ENCODE peak calls at places on chromosomes 2 and 18, in five cellular contexts. K is fibroblast of villous mesenchyme, V is A549, Y is transverse colon, T is spleen. B is an unnamed sample.

GRCh38 chr2:52258038-52258437 is 1226.1 kb upstream of the NRXN1 start:
- DNase-seq in K (no peak), V (no peak), Y (no peak), T (no peak), B (no peak)

GRCh38 chr2:152814475-152815030 is 96.1 kb downstream of the ARL6IP6 start:
- DNase-seq in K (peak), V (no peak), Y (peak), T (no peak), B (peak)

GRCh38 chr2:236705295-236706114 is 135.9 kb downstream of the ACKR3 start:
- DNase-seq in K (no peak), V (no peak), Y (no peak), T (no peak), B (no peak)

GRCh38 chr2:56565143-56565542 is 381.4 kb downstream of the CCDC85A start:
- DNase-seq in K (peak), V (no peak), Y (no peak), T (no peak), B (no peak)

GRCh38 chr2:24285484-24286152 is 74.7 kb downstream of the ITSN2 start:
- DNase-seq in K (no peak), V (no peak), Y (no peak), T (no peak), B (no peak)

GRCh38 chr18:10495936-10496335 is 29.9 kb upstream of the NAPG start:
- DNase-seq in K (no peak), V (no peak), Y (no peak), T (no peak), B (no peak)

GRCh38 chr2:187138240-187138639 is 289.3 kb upstream of the ZSWIM2 start:
- DNase-seq in K (peak), V (peak), Y (peak), T (no peak), B (peak)

GRCh38 chr2:46383113-46383395 is 85.8 kb downstream of the EPAS1 start:
- DNase-seq in K (no peak), V (no peak), Y (no peak), T (no peak), B (no peak)

GRCh38 chr2:130376433-130377293 is 20.8 kb downstream of the PTPN18 start:
- DNase-seq in K (no peak), V (no peak), Y (no peak), T (no peak), B (no peak)

GRCh38 chr2:235570256-235570655 is 76.4 kb downstream of the AGAP1 start:
- DNase-seq in K (peak), V (no peak), Y (no peak), T (no peak), B (no peak)

GRCh38 chr2:105417789-105418475 is 19.1 kb upstream of the FHL2 start:
- DNase-seq in K (peak), V (no peak), Y (no peak), T (no peak), B (no peak)

GRCh38 chr2:188975497-188976102 is 1.4 kb downstream of the COL3A1 start:
- DNase-seq in K (peak), V (no peak), Y (peak), T (no peak), B (no peak)

GRCh38 chr2:76759634-76760366 is 762.4 kb downstream of the LRRTM4 start:
- DNase-seq in K (no peak), V (no peak), Y (no peak), T (no peak), B (no peak)

GRCh38 chr2:44004735-44005602 is 9.2 kb upstream of the LRPPRC start:
- DNase-seq in K (no peak), V (no peak), Y (no peak), T (no peak), B (peak)

GRCh38 chr2:9967053-9967775 is 15.7 kb downstream of the GRHL1 start:
- DNase-seq in K (no peak), V (no peak), Y (no peak), T (no peak), B (peak)

GRCh38 chr2:222756951-222757645 is 85.6 kb downstream of the MOGAT1 start:
- DNase-seq in K (peak), V (peak), Y (no peak), T (no peak), B (peak)

GRCh38 chr18:40962784-40963183 is 992.2 kb upstream of the PIK3C3 start:
- DNase-seq in K (no peak), V (no peak), Y (no peak), T (no peak), B (peak)

GRCh38 chr2:148922776-148923175 is 47.7 kb downstream of the KIF5C start:
- DNase-seq in K (no peak), V (no peak), Y (no peak), T (no peak), B (peak)

GRCh38 chr2:161412346-161412745 is 3.8 kb upstream of the TBR1 start:
- DNase-seq in K (peak), V (no peak), Y (no peak), T (no peak), B (no peak)

GRCh38 chr2:31886700-31887099 is 124.1 kb downstream of the MEMO1 start:
- DNase-seq in K (no peak), V (peak), Y (no peak), T (no peak), B (peak)

GRCh38 chr2:143909577-143909976 is 610.3 kb downstream of the ZEB2 start:
- DNase-seq in K (peak), V (no peak), Y (peak), T (no peak), B (no peak)

GRCh38 chr18:23890589-23890988 is 124.0 kb upstream of the TTC39C start:
- DNase-seq in K (no peak), V (no peak), Y (no peak), T (no peak), B (no peak)

GRCh38 chr18:31301201-31301655 is 16.7 kb upstream of the DSG1 start:
- DNase-seq in K (no peak), V (peak), Y (no peak), T (no peak), B (peak)

GRCh38 chr2:8234253-8234652 is 447.6 kb upstream of the ID2 start:
- DNase-seq in K (no peak), V (no peak), Y (no peak), T (no peak), B (no peak)

GRCh38 chr2:111908578-111908977 is 10.2 kb downstream of the MERTK start:
- DNase-seq in K (no peak), V (no peak), Y (no peak), T (no peak), B (no peak)

GRCh38 chr2:190504912-190505311 is 29.6 kb downstream of the NEMP2 start:
- DNase-seq in K (no peak), V (no peak), Y (no peak), T (no peak), B (peak)

GRCh38 chr2:233387667-233388528 is 33.6 kb downstream of the DGKD start:
- DNase-seq in K (peak), V (peak), Y (peak), T (no peak), B (no peak)

GRCh38 chr2:160305081-160305750 is 105.1 kb upstream of the ITGB6 start:
- DNase-seq in K (peak), V (no peak), Y (no peak), T (no peak), B (peak)

GRCh38 chr2:160952462-160952861 is 207.8 kb upstream of the TANK start:
- DNase-seq in K (no peak), V (no peak), Y (peak), T (peak), B (no peak)

GRCh38 chr2:45647986-45648520 is 3.4 kb upstream of the PRKCE start:
- DNase-seq in K (peak), V (no peak), Y (no peak), T (no peak), B (no peak)

GRCh38 chr2:17539993-17540812 is at the start of gene VSNL1:
- DNase-seq in K (peak), V (peak), Y (peak), T (peak), B (peak)

GRCh38 chr2:105875241-105875640 is 130.5 kb downstream of the NCK2 start:
- DNase-seq in K (no peak), V (no peak), Y (no peak), T (no peak), B (no peak)

GRCh38 chr2:14804912-14805311 is 172.4 kb downstream of the LRATD1 start:
- DNase-seq in K (no peak), V (no peak), Y (no peak), T (no peak), B (no peak)

GRCh38 chr2:200253631-200254030 is 52.9 kb upstream of the SPATS2L start:
- DNase-seq in K (peak), V (no peak), Y (no peak), T (no peak), B (peak)

GRCh38 chr2:240731327-240731626 is 39.6 kb downstream of the AQP12A start:
- DNase-seq in K (no peak), V (no peak), Y (no peak), T (no peak), B (no peak)

GRCh38 chr18:48345596-48345995 is 63.6 kb downstream of the ZBTB7C start:
- DNase-seq in K (peak), V (peak), Y (peak), T (peak), B (peak)

GRCh38 chr2:36882532-36882931 is 83.8 kb downstream of the STRN start:
- DNase-seq in K (no peak), V (no peak), Y (no peak), T (no peak), B (no peak)

DNA sequence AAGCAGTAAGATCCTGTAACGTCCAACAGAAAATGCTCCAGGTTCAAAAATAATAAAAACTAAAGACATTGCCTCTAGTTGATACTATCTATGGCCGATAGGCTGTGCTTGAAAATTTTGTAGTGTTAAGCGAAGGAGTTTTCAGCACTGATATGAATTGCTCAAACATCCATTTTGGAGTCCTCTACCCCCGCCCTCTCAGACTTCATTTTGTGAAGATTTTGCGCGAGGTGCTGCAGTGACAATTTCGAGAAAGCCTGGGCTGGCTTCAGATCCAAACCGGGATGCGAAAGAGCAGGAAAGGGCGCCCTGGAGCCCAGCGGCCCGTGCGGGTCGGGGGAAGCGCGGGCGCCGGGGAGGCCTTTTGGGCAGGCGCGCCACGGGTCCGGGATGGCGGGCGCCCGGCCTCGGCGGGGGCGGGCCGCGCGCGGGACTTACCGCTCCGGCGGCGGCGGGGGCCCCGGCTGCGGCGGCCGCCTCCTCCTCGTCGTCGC is 1.8 kb downstream of the SP3 start:
- DNase-seq in K (peak), V (peak), Y (peak), T (no peak), B (peak)
- TF ChIP-seq CTCF in K (peak), V (peak), Y (peak), T (peak), B (peak)

GRCh38 chr2:85071096-85071495 is 62.1 kb upstream of the TCF7L1 start:
- DNase-seq in K (peak), V (no peak), Y (no peak), T (no peak), B (no peak)

GRCh38 chr2:85064927-85065630 is 68.1 kb upstream of the TCF7L1 start:
- DNase-seq in K (no peak), V (no peak), Y (no peak), T (no peak), B (no peak)

GRCh38 chr2:85063981-85064599 is 69.1 kb upstream of the TCF7L1 start:
- DNase-seq in K (no peak), V (no peak), Y (no peak), T (no peak), B (no peak)

GRCh38 chr2:85066006-85066405 is 67.2 kb upstream of the TCF7L1 start:
- DNase-seq in K (no peak), V (no peak), Y (no peak), T (no peak), B (no peak)

DNA sequence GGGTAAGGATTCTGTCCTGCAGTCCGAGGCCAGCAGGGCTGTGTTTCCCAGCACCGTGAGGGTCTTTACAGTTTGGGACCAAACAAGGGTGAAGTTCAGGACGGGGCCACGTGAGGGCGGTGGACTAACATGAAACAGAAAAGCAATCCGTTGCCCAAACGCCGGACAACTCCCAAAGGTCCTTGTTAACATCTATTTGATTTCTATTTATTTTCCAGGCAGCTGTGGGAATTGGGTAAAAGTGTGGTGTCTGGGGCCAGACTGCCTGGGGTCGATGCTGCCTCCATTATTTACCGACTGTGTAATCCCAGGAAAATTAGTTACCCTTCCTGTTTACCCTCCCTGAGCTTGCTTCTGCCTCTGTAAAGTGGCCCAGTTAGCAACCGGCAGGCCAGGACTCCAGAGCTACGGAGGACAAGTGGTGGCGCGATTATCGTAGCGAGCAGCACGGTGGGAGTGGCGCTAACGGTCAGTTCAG is 66.3 kb upstream of the TCF7L1 start:
- DNase-seq in K (peak), V (peak), Y (peak), T (no peak), B (peak)
- H3K4me3 ChIP-seq in K (peak), V (peak), Y (no peak), T (no peak), B (no peak)

DNA sequence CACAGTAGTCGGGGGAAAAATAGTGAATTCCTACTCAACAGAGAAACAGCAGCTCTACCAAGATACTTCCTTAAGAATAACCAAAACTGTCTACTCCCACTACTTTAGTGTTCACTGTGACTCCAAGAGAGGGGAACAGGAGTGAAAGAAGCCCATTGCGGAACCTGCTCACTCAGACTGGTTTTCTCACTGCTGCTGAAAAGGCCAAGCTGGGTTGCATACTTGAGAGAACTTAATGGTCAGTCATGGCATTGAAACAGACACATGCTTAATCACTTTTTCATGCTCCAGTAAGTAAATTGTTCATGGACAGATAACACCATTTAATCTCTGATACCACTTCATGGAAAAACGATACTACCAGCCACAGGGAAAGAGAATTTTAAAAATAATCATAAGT is 35.7 kb upstream of the SLC8A1 start:
- DNase-seq in K (no peak), V (no peak), Y (peak), T (no peak), B (no peak)
- TF ChIP-seq CTCF in K (no peak), V (no peak), Y (no peak), T (no peak), B (no peak)

GRCh38 chr2:38700113-38700780 is 34.3 kb downstream of the GALM start:
- DNase-seq in K (no peak), V (no peak), Y (no peak), T (no peak), B (no peak)
- H3K4me3 ChIP-seq in K (no peak), V (no peak), Y (no peak), T (no peak), B (no peak)

DNA sequence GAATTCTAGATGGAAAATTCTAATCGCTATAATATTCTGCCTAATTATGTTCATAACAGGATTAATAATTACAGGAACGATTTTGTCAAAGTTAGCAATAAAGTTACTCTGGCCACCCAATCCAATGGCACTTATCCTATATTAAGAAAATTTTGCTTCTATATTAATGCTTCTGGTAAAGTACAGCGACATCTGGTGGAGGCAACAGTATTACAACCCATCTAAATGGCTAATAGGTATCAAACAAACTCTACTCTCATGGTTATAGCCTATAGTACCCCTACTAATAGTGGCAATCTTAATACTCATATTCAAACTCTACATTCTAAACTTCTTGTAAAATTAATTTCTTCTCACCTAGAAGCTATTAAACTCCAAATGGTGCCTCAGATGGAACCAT is 1084.7 kb upstream of the LRRTM1 start:
- DNase-seq in K (no peak), V (peak), Y (no peak), T (no peak), B (peak)
- TF ChIP-seq CTCF in K (peak), V (no peak), Y (no peak), T (no peak), B (no peak)

DNA sequence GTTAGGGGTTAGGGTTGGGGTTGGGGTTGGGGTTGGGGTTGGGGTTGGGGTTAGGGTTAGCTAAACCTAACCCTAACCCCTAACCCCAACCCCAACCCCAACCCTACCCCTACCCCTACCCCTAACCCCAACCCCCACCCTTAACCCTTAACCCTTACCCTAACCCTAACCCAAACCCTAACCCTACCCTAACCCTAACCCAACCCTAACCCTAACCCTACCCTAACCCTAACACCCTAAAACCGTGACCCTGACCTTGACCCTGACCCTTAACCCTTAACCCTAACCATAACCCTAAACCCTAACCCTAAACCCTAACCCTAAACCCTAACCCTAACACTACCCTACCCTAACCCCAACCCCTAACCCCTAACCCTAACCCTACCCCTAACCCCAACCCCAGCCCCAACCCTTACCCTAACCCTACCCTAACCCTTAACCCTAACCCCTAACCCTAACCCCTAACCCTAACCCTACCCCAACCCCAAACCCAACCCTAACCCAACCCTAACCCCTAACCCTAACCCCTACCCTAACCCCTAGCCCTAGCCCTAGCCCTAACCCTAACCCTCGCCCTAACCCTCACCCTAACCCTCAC is 24.1 kb upstream of the RABL2A start:
- DNase-seq in K (no peak), V (no peak), Y (no peak), T (no peak), B (no peak)
- H3K4me3 ChIP-seq in K (peak), V (peak), Y (peak), T (peak), B (peak)

GRCh38 chr18:62186656-62187542 is at the start of the genes PIGN and RELCH:
- DNase-seq in K (peak), V (peak), Y (peak), T (peak), B (peak)
- TF ChIP-seq CTCF in K (no peak), V (no peak), Y (no peak), T (peak), B (no peak)

GRCh38 chr2:151290467-151290866 is 999 bp upstream of the NMI start:
- DNase-seq in K (no peak), V (no peak), Y (no peak), T (no peak), B (no peak)
- H3K4me3 ChIP-seq in K (peak), V (peak), Y (peak), T (peak), B (peak)

DNA sequence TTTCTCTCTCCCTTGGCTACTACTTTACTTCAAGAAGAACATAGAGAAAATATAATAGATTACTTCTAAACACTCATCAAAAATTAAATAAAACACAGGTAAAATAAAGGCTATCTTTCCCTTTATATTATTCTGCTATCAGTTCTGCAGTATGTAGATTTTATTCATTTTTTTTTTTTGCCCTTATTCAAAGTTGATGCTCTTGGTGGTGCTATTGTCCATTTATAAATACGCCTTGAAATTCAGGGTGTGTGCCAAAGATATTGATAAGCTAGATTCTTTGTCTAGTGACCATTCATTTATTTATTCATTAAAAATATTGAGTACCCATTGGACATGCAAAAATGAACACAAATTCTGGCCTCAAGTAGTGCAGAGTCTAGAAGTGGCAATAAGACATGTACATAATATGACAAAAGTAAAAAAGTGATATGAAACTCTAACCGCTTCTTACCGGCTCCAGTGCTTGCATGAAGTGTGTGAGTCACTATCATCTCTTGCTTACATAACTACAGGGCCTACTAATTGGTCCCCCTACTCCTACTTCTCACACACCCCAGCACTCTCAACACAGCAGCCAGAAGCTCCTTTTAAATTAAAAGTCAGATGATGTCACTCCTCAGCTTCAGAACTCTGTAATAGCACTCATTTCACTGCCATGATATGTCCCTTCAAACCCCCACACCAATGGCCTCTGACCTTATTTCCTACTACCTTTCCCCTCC is 208.3 kb upstream of the FANCL start:
- DNase-seq in K (no peak), V (no peak), Y (no peak), T (no peak), B (peak)
- TF ChIP-seq CTCF in K (no peak), V (no peak), Y (no peak), T (no peak), B (no peak)

GRCh38 chr2:118232391-118233255 is 144.4 kb downstream of the INSIG2 start:
- DNase-seq in K (no peak), V (no peak), Y (no peak), T (no peak), B (no peak)
- H3K4me3 ChIP-seq in K (no peak), V (no peak), Y (no peak), T (no peak), B (no peak)